ENCODE peak calls at places on chromosomes 1 and 21, in four cellular contexts. F, I, U and D are unnamed samples.

GRCh38 chr1:151944110-151944858 is 35.0 kb upstream of the THEM4 start:
- DNase-seq in F (no peak), I (peak; percentile 44), U (no peak), D (no peak)

GRCh38 chr1:3473381-3473844 is 18.9 kb downstream of the ARHGEF16 start:
- DNase-seq in F (no peak), I (no peak), U (peak; percentile 63), D (peak; percentile 64)

GRCh38 chr1:89962024-89962741 is 32.7 kb upstream of the ZNF326 start:
- DNase-seq in F (no peak), I (peak; percentile 21), U (peak; percentile 59), D (no peak)

GRCh38 chr21:29601072-29601471 is 302.4 kb downstream of the BACH1 start:
- DNase-seq in F (no peak), I (no peak), U (no peak), D (no peak)

GRCh38 chr1:59143824-59144223 is 153.1 kb upstream of the FGGY start:
- DNase-seq in F (no peak), I (no peak), U (no peak), D (no peak)

GRCh38 chr1:151003175-151003574 is 3.5 kb downstream of the MINDY1 start:
- DNase-seq in F (no peak), I (no peak), U (no peak), D (no peak)

GRCh38 chr1:62070384-62071011 is 124.2 kb upstream of the L1TD1 start:
- DNase-seq in F (no peak), I (no peak), U (peak; percentile 15), D (no peak)

GRCh38 chr1:241336335-241336734 is 20.7 kb downstream of the RGS7 start:
- DNase-seq in F (no peak), I (no peak), U (peak; percentile 2), D (no peak)

GRCh38 chr1:153534933-153535663 is 693 bp downstream of the S100A6 start:
- DNase-seq in F (no peak), I (peak; percentile 62), U (peak; percentile 55), D (no peak)

GRCh38 chr1:23149110-23149509 is 19.5 kb downstream of the LUZP1 start:
- DNase-seq in F (no peak), I (no peak), U (no peak), D (no peak)

GRCh38 chr1:6509603-6510291 is 18.3 kb upstream of the PLEKHG5 start:
- DNase-seq in F (no peak), I (no peak), U (no peak), D (no peak)

GRCh38 chr1:12518956-12519707 is 98.9 kb downstream of the DHRS3 start:
- DNase-seq in F (no peak), I (peak; percentile 54), U (peak; percentile 26), D (no peak)

GRCh38 chr1:165069829-165070228 is 286.7 kb downstream of the LMX1A start:
- DNase-seq in F (peak; percentile 88), I (no peak), U (no peak), D (no peak)

GRCh38 chr21:41195311-41195710 is 27.4 kb downstream of the BACE2 start:
- DNase-seq in F (no peak), I (no peak), U (no peak), D (no peak)

GRCh38 chr1:25568090-25568833 is 24.9 kb downstream of the LDLRAP1 start:
- DNase-seq in F (no peak), I (no peak), U (peak; percentile 39), D (no peak)